ENCODE peak calls at places on chromosomes 12 and 14, in six cellular contexts. D is left lung; K is CD8-positive, alpha-beta memory T cell; L is PC-3; B is suprapubic skin; Z is sigmoid colon. V is an unnamed sample. For H3K4me1 and H3K27me3, the result is how much of the 10 kb centered on the place peaks cover.

GRCh38 chr14:69820991-69821390 is 23.9 kb upstream of the SLC10A1 start:
- DNase-seq in D (no peak), Z (no peak), B (no peak), K (no peak), L (no peak), V (no peak)

GRCh38 chr12:806116-806805 is 53.9 kb downstream of the WNK1 start:
- DNase-seq in L (no peak), D (no peak), K (no peak), Z (no peak), B (no peak), V (no peak)

GRCh38 chr12:110935588-110935987 is 15.2 kb upstream of the MYL2 start:
- DNase-seq in B (no peak), D (no peak), K (no peak), L (no peak), Z (no peak), V (no peak)

GRCh38 chr12:96514328-96514727 is 25.0 kb downstream of the CFAP54 start:
- DNase-seq in B (no peak), D (no peak), Z (no peak), K (no peak), L (no peak), V (no peak)

GRCh38 chr12:97560766-97561165 is 98.2 kb downstream of the RMST start:
- DNase-seq in K (no peak), Z (no peak), B (no peak), L (no peak), D (no peak), V (no peak)

GRCh38 chr12:96193725-96194571 is at the start of gene ELK3:
- DNase-seq in D (peak), L (peak), K (peak), Z (peak), B (no peak), V (no peak)

GRCh38 chr12:24955389-24955788 is 6.5 kb upstream of the BCAT1 start:
- DNase-seq in L (no peak), D (no peak), B (no peak), K (no peak), Z (no peak), V (no peak)

GRCh38 chr14:36773136-36773540 is 111.5 kb downstream of the PAX9 start:
- DNase-seq in Z (no peak), B (no peak), K (no peak), D (no peak), L (peak), V (no peak)

GRCh38 chr14:39434401-39434800 is 2.2 kb upstream of the FBXO33 start:
- DNase-seq in Z (no peak), B (no peak), K (no peak), L (peak), D (no peak), V (no peak)

GRCh38 chr12:113740699-113741098 is 225.4 kb downstream of the RBM19 start:
- DNase-seq in Z (no peak), L (no peak), D (no peak), B (no peak), K (no peak), V (no peak)

GRCh38 chr14:25090716-25091454 is 40.9 kb upstream of the STXBP6 start:
- DNase-seq in Z (no peak), K (no peak), B (no peak), L (peak), D (no peak), V (no peak)

GRCh38 chr14:87049886-87050820 is 942.8 kb downstream of the GALC start:
- DNase-seq in L (peak), B (no peak), D (no peak), K (no peak), Z (no peak), V (no peak)

GRCh38 chr12:114018669-114019068 is 52.5 kb upstream of the RBM19 start:
- DNase-seq in B (no peak), K (no peak), L (peak), D (no peak), Z (no peak), V (no peak)

GRCh38 chr14:64674829-64675228 is 29.4 kb upstream of the PLEKHG3 start:
- DNase-seq in D (no peak), K (no peak), B (no peak), Z (no peak), L (no peak), V (no peak)

GRCh38 chr14:64673329-64673728 is 30.9 kb upstream of the PLEKHG3 start:
- DNase-seq in L (no peak), K (no peak), B (no peak), D (no peak), Z (no peak), V (no peak)

GRCh38 chr14:64675246-64675645 is 29.0 kb upstream of the PLEKHG3 start:
- DNase-seq in K (no peak), Z (no peak), D (no peak), B (no peak), L (no peak), V (no peak)

GRCh38 chr14:64671591-64671990 is 32.6 kb upstream of the PLEKHG3 start:
- DNase-seq in D (no peak), L (peak), B (no peak), K (no peak), Z (no peak), V (no peak)

GRCh38 chr14:64673748-64674147 is 30.5 kb upstream of the PLEKHG3 start:
- DNase-seq in Z (no peak), D (no peak), L (no peak), K (peak), B (no peak), V (no peak)
- H3K4me1 ChIP-seq in Z (under half), D (under half), L (under half), K (under half), B (under half), V (under half)

GRCh38 chr12:5458229-5459050 is 26.5 kb downstream of the NTF3 start:
- DNase-seq in L (no peak), D (no peak), Z (no peak), B (no peak), K (no peak), V (no peak)

GRCh38 chr12:5453471-5453870 is 21.6 kb downstream of the NTF3 start:
- DNase-seq in Z (no peak), L (no peak), D (no peak), B (no peak), K (no peak), V (no peak)

GRCh38 chr12:5456025-5456424 is 24.1 kb downstream of the NTF3 start:
- DNase-seq in D (no peak), Z (no peak), K (no peak), L (no peak), B (no peak), V (no peak)

GRCh38 chr12:5459051-5459782 is 27.3 kb downstream of the NTF3 start:
- DNase-seq in B (no peak), K (no peak), L (no peak), D (no peak), Z (no peak), V (no peak)

DNA sequence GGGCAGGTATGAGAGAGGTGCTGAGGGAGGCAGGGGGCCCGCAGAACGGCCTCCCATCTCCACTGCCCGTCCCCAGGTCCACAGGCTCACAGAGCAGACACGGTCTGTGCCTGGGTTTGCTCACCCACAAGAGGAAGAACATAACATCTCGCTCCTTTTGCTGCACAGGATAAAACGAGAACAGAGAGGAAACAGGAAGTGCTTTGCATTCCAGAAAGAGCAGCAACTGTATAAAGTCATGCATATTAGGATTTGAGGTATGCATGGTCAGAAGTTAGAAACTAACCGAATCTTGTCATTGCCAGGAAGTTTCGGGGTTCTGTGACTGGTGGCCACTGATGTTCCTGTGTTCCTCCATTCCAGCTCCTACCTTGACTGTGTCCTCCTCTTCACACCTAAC is 25.0 kb downstream of the NTF3 start:
- DNase-seq in B (no peak), L (no peak), D (no peak), K (no peak), Z (no peak), V (no peak)
- H3K4me3 ChIP-seq in B (no peak), L (no peak), D (no peak), K (no peak), Z (no peak), V (no peak)

DNA sequence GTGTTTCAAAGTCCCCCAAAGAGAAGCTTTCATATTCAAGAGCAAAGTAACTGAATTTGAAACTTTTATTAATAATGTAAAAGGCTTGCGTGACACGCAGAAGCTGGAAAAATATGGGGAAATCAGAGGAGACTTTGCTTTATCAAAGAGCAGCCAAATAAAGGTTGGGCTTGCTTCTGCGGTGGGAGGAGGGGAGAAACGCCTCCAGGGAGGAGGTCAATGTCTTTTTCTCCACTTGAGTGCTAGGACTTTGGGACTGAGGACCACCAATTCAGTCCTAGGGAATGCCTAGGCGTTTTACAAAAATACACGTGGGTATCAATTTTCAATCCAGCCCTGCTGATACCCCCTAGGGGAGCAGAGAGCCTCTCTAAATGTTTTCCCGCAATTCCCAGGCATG is 60.9 kb upstream of the FZD10 start:
- DNase-seq in B (no peak), K (no peak), L (no peak), Z (no peak), D (no peak), V (no peak)
- H3K27me3 ChIP-seq in B (under half), K (under half), L (under half), Z (under half), D (under half), V (under half)

GRCh38 chr14:100241279-100241678 is 2.3 kb downstream of the YY1 start:
- DNase-seq in L (peak), Z (no peak), B (no peak), D (no peak), K (no peak), V (no peak)

GRCh38 chr14:100239840-100240724 is 1.1 kb downstream of the YY1 start:
- DNase-seq in B (peak), L (peak), D (peak), K (peak), Z (peak), V (peak)

GRCh38 chr14:100239200-100239839 is 376 bp downstream of the YY1 start:
- DNase-seq in Z (peak), K (peak), L (no peak), D (peak), B (peak), V (peak)

GRCh38 chr14:100238419-100239199 is at the start of gene YY1:
- DNase-seq in D (peak), B (peak), L (peak), K (peak), Z (peak), V (peak)

DNA sequence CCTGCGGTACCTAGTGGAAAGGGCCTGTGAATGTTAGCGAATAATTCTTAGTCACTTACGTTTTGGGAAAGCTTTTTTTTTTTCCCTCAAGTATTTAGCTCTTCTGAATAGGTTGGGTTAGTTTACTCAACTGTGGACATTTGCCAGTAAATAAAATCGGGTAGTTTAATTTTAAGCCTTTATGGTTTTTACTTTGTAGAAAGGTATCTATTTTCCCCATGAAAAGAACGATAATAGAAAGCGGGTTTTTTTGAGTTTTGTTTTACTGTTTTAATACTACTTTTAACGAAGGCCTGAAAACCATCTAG is 1.7 kb downstream of the YY1 start:
- DNase-seq in D (no peak), Z (no peak), L (no peak), B (no peak), K (no peak), V (no peak)
- H3K4me1 ChIP-seq in D (half or more), Z (half or more), L (under half), B (half or more), K (half or more), V (under half)

GRCh38 chr12:12701457-12701856 is 5.5 kb upstream of the GPR19 start:
- DNase-seq in K (no peak), D (no peak), B (no peak), Z (no peak), L (no peak), V (no peak)
- H3K4me3 ChIP-seq in K (no peak), D (no peak), B (no peak), Z (no peak), L (no peak), V (no peak)

GRCh38 chr12:51864701-51865469 is 16.4 kb upstream of the FIGNL2 start:
- DNase-seq in D (no peak), L (no peak), B (no peak), Z (no peak), K (no peak), V (no peak)

GRCh38 chr12:51865470-51865745 is 16.9 kb upstream of the FIGNL2 start:
- DNase-seq in K (no peak), Z (no peak), B (no peak), L (no peak), D (no peak), V (no peak)

GRCh38 chr12:51862947-51863346 is 14.4 kb upstream of the FIGNL2 start:
- DNase-seq in K (no peak), B (no peak), L (no peak), D (no peak), Z (no peak), V (no peak)

GRCh38 chr12:51863921-51864700 is 15.6 kb upstream of the FIGNL2 start:
- DNase-seq in L (no peak), B (no peak), Z (no peak), D (no peak), K (no peak), V (no peak)

GRCh38 chr12:51863363-51863920 is 14.9 kb upstream of the FIGNL2 start:
- DNase-seq in B (no peak), K (no peak), L (no peak), Z (no peak), D (no peak), V (no peak)
- H3K27me3 ChIP-seq in B (under half), K (under half), L (under half), Z (half or more), D (half or more), V (under half)

GRCh38 chr12:4287325-4288290 is 14.0 kb downstream of the CCND2 start:
- DNase-seq in K (no peak), B (peak), Z (no peak), L (peak), D (no peak), V (no peak)
- H3K4me1 ChIP-seq in K (under half), B (under half), Z (half or more), L (under half), D (under half), V (under half)

DNA sequence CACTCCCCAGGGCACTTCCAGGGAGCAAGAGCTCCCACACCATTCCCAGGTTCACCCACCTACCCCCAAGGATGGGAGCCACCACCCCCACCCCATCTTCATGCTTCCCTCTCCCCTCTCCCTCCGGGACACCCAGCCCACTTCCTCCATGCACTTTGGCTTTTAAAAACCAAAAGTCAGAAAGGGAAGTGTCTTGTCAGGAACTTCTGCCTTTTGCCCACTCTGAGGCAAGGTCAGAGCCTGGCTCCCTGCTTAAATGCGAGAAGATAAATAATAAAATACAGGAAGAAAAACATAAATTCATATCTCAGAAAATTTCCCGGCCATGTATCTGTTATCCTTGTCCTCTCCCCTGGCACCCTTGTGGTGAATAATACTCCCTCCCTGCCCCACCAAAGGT is 81.6 kb downstream of the PTGER2 start:
- DNase-seq in L (no peak), K (no peak), B (no peak), D (no peak), Z (no peak), V (no peak)
- H3K4me3 ChIP-seq in L (no peak), K (no peak), B (no peak), D (no peak), Z (no peak), V (no peak)